ENCODE peak calls at places on chromosomes 5 and 9, in five cellular contexts. X, M, B, G and E are unnamed samples.

GRCh38 chr5:1553642-1554409 is 30.1 kb upstream of the LPCAT1 start:
- DNase-seq in B (no peak), M (no peak), G (peak), X (no peak), E (no peak)

GRCh38 chr5:179802950-179803562 is 3.6 kb downstream of the MGAT4B start:
- DNase-seq in G (peak), X (no peak), M (no peak), B (no peak), E (no peak)

GRCh38 chr9:21252727-21253547 is 13.1 kb upstream of the IFNA14 start:
- DNase-seq in G (no peak), B (peak), M (peak), X (peak), E (peak)

GRCh38 chr5:149317281-149318048 is 27.8 kb upstream of the GRPEL2 start:
- DNase-seq in M (peak), G (no peak), B (peak), X (peak), E (peak)

GRCh38 chr9:103894184-103894583 is 199.9 kb upstream of the SMC2 start:
- DNase-seq in X (no peak), B (no peak), G (no peak), M (no peak), E (no peak)

GRCh38 chr5:78779771-78780616 is 131.4 kb upstream of the LHFPL2 start:
- DNase-seq in M (no peak), B (no peak), X (no peak), G (no peak), E (peak)

GRCh38 chr5:154895606-154896561 is 37.5 kb downstream of the CNOT8 start:
- DNase-seq in G (no peak), X (no peak), B (no peak), M (no peak), E (no peak)

GRCh38 chr5:176736271-176736965 is 73.9 kb upstream of the UNC5A start:
- DNase-seq in X (no peak), B (no peak), M (peak), G (peak), E (peak)

GRCh38 chr9:135927195-135928013 is 20.1 kb upstream of the CAMSAP1 start:
- DNase-seq in G (no peak), B (no peak), M (no peak), X (no peak), E (no peak)

GRCh38 chr5:60842859-60843692 is 993 bp downstream of the ELOVL7 start:
- DNase-seq in B (no peak), X (no peak), G (peak), M (peak), E (peak)

GRCh38 chr9:16769291-16769690 is 101.2 kb downstream of the BNC2 start:
- DNase-seq in M (no peak), X (no peak), B (no peak), G (no peak), E (no peak)

GRCh38 chr9:93699650-93700049 is 123.3 kb downstream of the PHF2 start:
- DNase-seq in X (no peak), G (no peak), B (no peak), M (no peak), E (no peak)

GRCh38 chr9:93698140-93698908 is 121.9 kb downstream of the PHF2 start:
- DNase-seq in G (no peak), X (no peak), M (no peak), B (no peak), E (no peak)

GRCh38 chr9:93693129-93693528 is 116.7 kb downstream of the PHF2 start:
- DNase-seq in B (no peak), G (no peak), X (no peak), M (no peak), E (no peak)

GRCh38 chr9:93701494-93702218 is 125.3 kb downstream of the PHF2 start:
- DNase-seq in M (no peak), B (no peak), G (no peak), X (no peak), E (no peak)

DNA sequence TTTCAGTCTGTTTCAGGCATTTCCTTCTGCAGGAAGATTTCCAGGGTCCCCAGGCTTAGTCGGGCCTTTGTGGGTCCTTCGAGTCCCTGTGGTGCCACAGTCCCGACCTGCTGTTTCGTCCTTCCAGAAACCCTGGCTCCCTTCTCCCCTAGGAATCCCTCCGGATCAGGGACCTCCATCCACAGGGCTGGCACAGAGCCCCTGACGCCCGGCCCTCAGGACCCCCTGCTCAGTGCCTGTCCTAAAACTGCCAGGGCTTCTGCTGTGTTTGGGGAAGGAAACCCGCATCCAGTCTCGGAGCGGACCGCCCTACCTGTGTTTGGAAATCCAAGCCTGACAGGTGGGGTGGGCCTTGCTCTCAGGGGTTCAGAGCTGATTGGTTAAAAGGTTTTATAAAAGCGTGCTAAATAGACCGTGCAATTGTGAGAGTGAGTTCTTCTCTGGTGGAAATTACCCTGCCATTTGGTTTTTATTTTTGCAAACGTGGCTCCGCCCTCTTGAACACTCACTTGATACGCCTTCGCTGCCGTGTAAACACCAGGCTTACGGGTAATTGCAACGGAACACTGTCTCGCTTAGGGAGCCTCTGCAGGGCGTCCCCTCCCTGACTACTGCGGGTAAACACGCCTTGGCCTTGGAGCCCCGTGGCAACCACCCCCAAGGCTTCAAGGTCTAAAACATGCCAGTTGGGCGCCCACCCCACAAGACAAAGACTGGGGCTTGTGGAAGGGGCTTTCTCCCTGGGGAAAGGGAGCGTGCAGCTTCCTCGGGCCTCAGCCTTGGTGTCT is 121.2 kb downstream of the PHF2 start:
- DNase-seq in M (no peak), B (no peak), X (no peak), G (no peak), E (no peak)
- TF ChIP-seq JUND in M (no peak), B (no peak), X (no peak), G (no peak), E (no peak)

DNA sequence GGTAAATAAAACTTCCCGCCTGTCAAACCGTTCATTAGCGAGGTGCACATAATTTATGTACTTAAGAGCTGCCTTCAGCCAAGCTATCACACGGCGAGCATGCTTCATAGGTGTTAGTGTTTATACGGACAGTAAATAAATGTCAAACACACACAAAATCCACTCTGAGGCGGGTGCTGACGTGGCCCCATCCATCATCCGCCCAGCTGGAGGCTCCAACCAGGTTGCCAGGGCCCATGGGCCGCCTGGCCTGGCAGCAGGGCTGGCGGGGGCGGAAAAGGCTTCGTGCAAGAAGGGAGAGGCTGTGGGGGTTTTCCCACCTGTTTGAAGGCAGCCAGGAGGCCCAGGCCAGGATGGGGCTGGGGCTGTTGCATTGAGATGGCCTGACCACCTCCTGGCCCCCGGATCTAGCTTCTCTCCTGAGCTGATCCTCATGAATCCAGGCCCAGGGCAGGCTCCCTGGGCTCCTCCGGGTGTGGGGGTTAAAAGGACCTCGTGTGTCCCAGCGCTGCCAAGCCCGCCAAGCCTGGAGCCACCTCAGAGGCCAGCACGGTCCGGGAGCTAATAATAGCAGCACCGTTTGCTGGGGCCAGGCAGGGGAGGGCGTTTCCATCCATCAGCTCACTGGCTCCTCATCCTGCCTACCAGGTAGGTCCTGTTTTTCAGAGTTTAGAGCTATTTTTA is 43.1 kb downstream of the BARX1 start:
- DNase-seq in X (no peak), M (no peak), B (no peak), G (no peak), E (peak)
- TF ChIP-seq JUND in X (no peak), M (no peak), B (no peak), G (no peak), E (no peak)

DNA sequence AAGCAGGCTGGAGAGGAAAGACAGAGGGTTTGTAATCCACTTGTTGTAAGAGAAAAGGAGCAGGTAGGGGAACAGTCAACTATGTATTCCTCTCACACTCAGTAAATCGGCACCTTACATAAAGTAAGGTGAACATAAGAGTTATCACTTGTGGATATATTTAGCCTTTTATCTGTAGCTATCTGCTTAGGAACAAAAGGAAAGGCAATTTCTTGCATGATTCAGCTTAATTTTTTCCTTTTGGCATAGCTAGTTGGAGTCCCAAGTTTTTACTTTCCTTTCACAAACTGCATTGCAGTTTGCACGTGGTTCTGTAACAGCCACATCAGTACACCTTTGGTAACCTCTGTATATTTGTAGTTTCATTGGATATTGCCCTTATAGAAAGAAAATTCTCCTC is 250.9 kb upstream of the PIK3R1 start:
- DNase-seq in B (no peak), M (no peak), X (no peak), G (no peak), E (no peak)
- TF ChIP-seq JUND in B (no peak), M (no peak), X (no peak), G (no peak), E (no peak)

GRCh38 chr5:5799229-5799628 is 376.8 kb downstream of the ICE1 start:
- DNase-seq in B (no peak), X (no peak), G (no peak), M (no peak), E (no peak)

GRCh38 chr5:5799826-5800225 is 377.3 kb downstream of the ICE1 start:
- DNase-seq in B (no peak), G (peak), X (no peak), M (no peak), E (no peak)

GRCh38 chr5:5804834-5805233 is 382.4 kb downstream of the ICE1 start:
- DNase-seq in B (no peak), G (no peak), M (no peak), X (no peak), E (no peak)

GRCh38 chr5:5798041-5798827 is 375.8 kb downstream of the ICE1 start:
- DNase-seq in X (no peak), G (no peak), B (no peak), M (no peak), E (no peak)

GRCh38 chr5:5800801-5801761 is 378.6 kb downstream of the ICE1 start:
- DNase-seq in G (peak), M (no peak), B (no peak), X (no peak), E (no peak)
- TF ChIP-seq JUND in G (no peak), M (no peak), B (no peak), X (no peak), E (no peak)

GRCh38 chr9:109101810-109102209 is 17.9 kb downstream of the TMEM245 start:
- DNase-seq in G (no peak), M (no peak), B (no peak), X (peak), E (peak)
- TF ChIP-seq JUND in G (no peak), M (peak), B (no peak), X (no peak), E (peak)